ENCODE peak calls at places on chromosomes 6 and 20, in ten cellular contexts. P, T, M, G, I, Z, R, U, E and D are unnamed samples. For H3K4me1, the result is how much of the 10 kb centered on the place peaks cover.

GRCh38 chr20:651713-652610 is 1.0 kb downstream of the SRXN1 start:
- DNase-seq in T (no peak), R (no peak), E (peak), M (no peak), U (no peak), Z (no peak), P (no peak), G (no peak), I (no peak), D (no peak)

GRCh38 chr6:84016029-84016428 is 17.5 kb upstream of the MRAP2 start:
- DNase-seq in P (no peak), I (no peak), G (no peak), Z (no peak), T (no peak), U (no peak), E (no peak), M (no peak), R (no peak), D (no peak)

GRCh38 chr20:58845706-58846105 is 5.0 kb downstream of the GNAS-AS1 start:
- DNase-seq in Z (no peak), T (no peak), M (no peak), G (no peak), E (no peak), I (no peak), U (no peak), R (no peak), P (no peak), D (no peak)

GRCh38 chr20:45538209-45538798 is 978 bp downstream of the WFDC6 start:
- DNase-seq in I (no peak), P (peak), M (no peak), U (no peak), E (no peak), R (no peak), Z (no peak), T (no peak), G (no peak), D (peak)

GRCh38 chr6:44386929-44387345 is 569 bp upstream of the CDC5L start:
- DNase-seq in U (no peak), R (peak), M (no peak), T (no peak), I (peak), Z (peak), E (no peak), G (no peak), P (peak), D (peak)

GRCh38 chr6:148316308-148316707 is 26.3 kb upstream of the SASH1 start:
- DNase-seq in I (no peak), M (no peak), R (no peak), Z (no peak), E (no peak), U (no peak), P (no peak), T (no peak), G (peak), D (no peak)

GRCh38 chr20:50120935-50121693 is 8.2 kb upstream of the UBE2V1 start:
- DNase-seq in U (peak), M (no peak), P (no peak), T (no peak), Z (peak), I (peak), E (peak), R (peak), G (peak), D (peak)

GRCh38 chr6:25883991-25884390 is 9.9 kb upstream of the SLC17A3 start:
- DNase-seq in T (no peak), M (no peak), E (no peak), G (no peak), I (no peak), P (peak), R (peak), U (no peak), Z (peak), D (peak)

GRCh38 chr6:122126894-122127293 is 272.6 kb upstream of the HSF2 start:
- DNase-seq in G (no peak), P (no peak), M (no peak), I (no peak), E (no peak), R (no peak), T (no peak), Z (no peak), U (no peak), D (no peak)

GRCh38 chr6:79630400-79630882 is 688 bp upstream of the SH3BGRL2 start:
- DNase-seq in E (no peak), T (no peak), G (no peak), U (no peak), M (no peak), Z (no peak), P (no peak), I (no peak), R (no peak), D (no peak)

GRCh38 chr6:50822078-50822476 is 3.4 kb downstream of the TFAP2B start:
- DNase-seq in I (no peak), Z (no peak), G (no peak), R (no peak), P (peak), T (no peak), E (no peak), M (no peak), U (no peak), D (peak)

GRCh38 chr6:21188505-21189223 is 404.9 kb upstream of the SOX4 start:
- DNase-seq in G (peak), U (no peak), R (no peak), M (no peak), E (peak), I (no peak), Z (no peak), T (no peak), P (peak), D (peak)

GRCh38 chr6:169783971-169784930 is 32.8 kb downstream of the ERMARD start:
- DNase-seq in T (peak), E (no peak), G (no peak), R (no peak), I (no peak), Z (no peak), U (no peak), P (no peak), M (no peak), D (no peak)

GRCh38 chr20:53678315-53678989 is 84.8 kb upstream of the ZNF217 start:
- DNase-seq in I (no peak), U (no peak), G (no peak), Z (no peak), M (no peak), E (no peak), T (no peak), P (no peak), R (peak), D (no peak)
- H3K4me1 ChIP-seq in I (under half), U (under half), G (under half), Z (under half), M (under half), E (under half), T (under half), P (under half), R (under half), D (under half)

GRCh38 chr20:62222266-62222850 is 2.3 kb upstream of the HRH3 start:
- DNase-seq in I (no peak), G (no peak), M (no peak), E (no peak), R (no peak), U (no peak), Z (no peak), P (no peak), T (no peak), D (no peak)

GRCh38 chr20:62223571-62223970 is 3.5 kb upstream of the HRH3 start:
- DNase-seq in Z (no peak), U (no peak), I (no peak), M (no peak), P (no peak), G (no peak), E (no peak), T (no peak), R (no peak), D (no peak)

GRCh38 chr20:62224113-62224855 is 4.2 kb upstream of the HRH3 start:
- DNase-seq in G (no peak), P (no peak), M (no peak), E (no peak), U (no peak), T (no peak), R (no peak), I (no peak), Z (no peak), D (no peak)

GRCh38 chr20:62225026-62225425 is 4.9 kb upstream of the HRH3 start:
- DNase-seq in T (no peak), I (no peak), P (no peak), Z (no peak), M (no peak), U (no peak), E (no peak), G (no peak), R (no peak), D (no peak)

DNA sequence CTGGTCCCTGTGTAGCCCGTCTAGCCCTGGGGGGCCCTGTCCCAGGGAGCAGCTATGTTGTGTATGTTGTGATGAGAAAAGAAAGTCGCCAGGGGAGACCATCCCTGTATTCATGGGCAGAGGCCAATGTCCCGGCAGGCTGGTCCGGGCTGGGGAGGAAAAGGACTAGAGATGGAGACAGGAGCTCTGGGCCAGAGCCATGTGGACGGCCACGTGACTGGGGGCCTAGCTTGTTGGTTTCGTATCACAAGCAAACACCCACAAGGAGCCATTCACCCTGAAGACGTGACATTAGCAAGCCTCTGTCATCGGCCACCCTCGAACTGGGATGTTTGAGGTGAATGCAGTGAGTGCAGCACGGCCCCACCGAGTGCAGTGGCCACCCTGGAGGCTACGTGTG is 2.9 kb upstream of the HRH3 start:
- DNase-seq in U (no peak), M (no peak), T (no peak), P (no peak), G (no peak), Z (no peak), E (no peak), I (no peak), R (no peak), D (no peak)
- H3K4me1 ChIP-seq in U (under half), M (under half), T (under half), P (under half), G (under half), Z (under half), E (under half), I (under half), R (under half), D (under half)

GRCh38 chr6:7215798-7216231 is 97.2 kb downstream of the SSR1 start:
- DNase-seq in P (no peak), I (no peak), E (no peak), R (no peak), G (no peak), T (no peak), Z (no peak), U (no peak), M (no peak), D (no peak)
- H3K4me1 ChIP-seq in P (under half), I (under half), E (under half), R (under half), G (under half), T (under half), Z (under half), U (under half), M (under half), D (under half)

GRCh38 chr6:133407320-133408100 is 166.4 kb downstream of the EYA4 start:
- DNase-seq in Z (no peak), E (no peak), T (no peak), R (no peak), M (no peak), I (no peak), P (no peak), G (no peak), U (no peak), D (no peak)

GRCh38 chr6:133411757-133412156 is 170.6 kb downstream of the EYA4 start:
- DNase-seq in M (no peak), G (no peak), E (no peak), T (no peak), P (no peak), Z (no peak), I (no peak), U (no peak), R (no peak), D (no peak)

GRCh38 chr6:133410628-133411027 is 169.5 kb downstream of the EYA4 start:
- DNase-seq in E (no peak), M (no peak), T (no peak), P (no peak), U (no peak), R (no peak), Z (peak), I (no peak), G (no peak), D (no peak)

GRCh38 chr6:133404728-133405127 is 163.6 kb downstream of the EYA4 start:
- DNase-seq in R (no peak), T (no peak), P (no peak), Z (no peak), I (no peak), U (no peak), E (no peak), G (no peak), M (no peak), D (no peak)

DNA sequence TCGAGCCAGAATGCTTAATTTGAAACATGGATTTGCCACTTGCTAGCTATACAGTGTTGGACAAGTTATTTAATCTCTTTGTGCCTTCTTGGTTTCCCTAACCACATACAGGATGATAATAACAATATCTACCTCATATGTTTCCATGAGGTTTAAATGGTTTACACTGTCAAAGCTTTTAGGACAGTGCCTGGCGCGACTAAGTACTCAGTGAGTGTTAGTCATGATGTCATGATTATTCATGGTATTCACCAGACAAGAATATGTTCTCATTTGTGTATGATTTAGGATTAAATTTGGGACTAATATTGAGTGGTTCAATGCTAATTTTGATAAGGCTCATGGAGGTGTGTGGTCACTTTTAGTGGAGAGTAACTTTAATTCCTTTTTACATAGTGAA is 167.4 kb downstream of the EYA4 start:
- DNase-seq in G (no peak), R (peak), M (no peak), Z (no peak), U (no peak), E (no peak), I (no peak), P (no peak), T (no peak), D (no peak)
- H3K4me1 ChIP-seq in G (under half), R (under half), M (under half), Z (under half), U (under half), E (under half), I (under half), P (under half), T (under half), D (under half)

GRCh38 chr20:31680286-31681127 is 42.2 kb downstream of the BCL2L1 start:
- DNase-seq in R (no peak), M (no peak), T (peak), I (no peak), P (no peak), Z (no peak), G (no peak), U (no peak), E (no peak), D (no peak)

GRCh38 chr20:31681128-31681727 is 41.4 kb downstream of the BCL2L1 start:
- DNase-seq in E (no peak), Z (no peak), G (no peak), T (peak), P (no peak), I (no peak), U (no peak), M (no peak), R (no peak), D (no peak)

GRCh38 chr20:31677553-31678260 is 40.0 kb downstream of the COX4I2 start:
- DNase-seq in I (no peak), Z (no peak), P (no peak), E (no peak), U (no peak), M (no peak), T (peak), G (no peak), R (no peak), D (no peak)

GRCh38 chr20:31678389-31679356 is 41.0 kb downstream of the COX4I2 start:
- DNase-seq in G (no peak), R (no peak), P (peak), Z (no peak), U (no peak), E (no peak), T (peak), I (no peak), M (no peak), D (peak)

DNA sequence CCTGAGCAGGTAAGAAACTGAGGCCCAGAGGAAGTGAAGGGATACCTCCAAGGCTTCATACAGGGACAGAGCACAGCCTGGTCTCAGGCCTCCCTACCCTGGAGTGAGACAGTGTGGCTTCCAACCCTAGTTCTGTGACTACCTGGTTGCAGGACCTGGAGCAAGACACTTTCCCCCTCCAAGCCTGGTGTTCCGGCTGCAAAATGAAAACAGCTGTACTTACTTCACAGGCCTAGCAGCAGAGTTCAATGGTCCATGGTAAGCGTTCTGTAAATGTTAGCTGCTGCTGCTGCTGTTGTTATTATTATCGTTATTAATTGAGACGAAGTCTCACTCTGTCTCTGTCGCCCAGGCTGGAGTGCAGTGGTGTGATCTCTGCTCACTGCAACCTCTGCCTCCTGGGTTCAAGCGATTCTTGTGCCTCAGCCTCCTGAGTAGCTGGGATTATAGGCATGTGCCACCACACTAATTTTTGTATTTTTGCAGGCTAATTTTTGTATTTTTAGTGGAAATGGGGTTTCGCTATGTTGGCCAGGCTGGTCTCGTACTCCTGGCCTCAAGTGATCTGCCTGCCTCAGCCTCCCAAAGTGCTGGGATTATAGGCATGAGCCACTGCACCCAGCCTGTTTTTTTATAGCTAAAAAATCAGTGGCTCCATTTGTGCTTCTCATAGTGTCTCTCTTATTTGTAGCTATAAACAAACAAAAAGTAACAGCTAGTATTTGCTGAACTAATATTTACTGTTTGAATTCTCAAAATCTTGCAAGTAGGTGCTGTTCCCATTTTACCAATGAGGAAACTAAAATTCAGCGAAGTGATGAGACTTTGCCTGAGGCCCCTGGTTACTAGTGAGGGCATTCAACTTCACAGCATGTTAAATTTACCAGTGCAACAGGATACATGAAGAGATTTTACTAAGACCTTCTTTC is 41.9 kb downstream of the COX4I2 start:
- DNase-seq in U (no peak), P (no peak), M (no peak), E (no peak), G (peak), T (peak), R (no peak), I (no peak), Z (no peak), D (no peak)
- H3K4me1 ChIP-seq in U (half or more), P (half or more), M (half or more), E (half or more), G (under half), T (under half), R (under half), I (half or more), Z (half or more), D (under half)

DNA sequence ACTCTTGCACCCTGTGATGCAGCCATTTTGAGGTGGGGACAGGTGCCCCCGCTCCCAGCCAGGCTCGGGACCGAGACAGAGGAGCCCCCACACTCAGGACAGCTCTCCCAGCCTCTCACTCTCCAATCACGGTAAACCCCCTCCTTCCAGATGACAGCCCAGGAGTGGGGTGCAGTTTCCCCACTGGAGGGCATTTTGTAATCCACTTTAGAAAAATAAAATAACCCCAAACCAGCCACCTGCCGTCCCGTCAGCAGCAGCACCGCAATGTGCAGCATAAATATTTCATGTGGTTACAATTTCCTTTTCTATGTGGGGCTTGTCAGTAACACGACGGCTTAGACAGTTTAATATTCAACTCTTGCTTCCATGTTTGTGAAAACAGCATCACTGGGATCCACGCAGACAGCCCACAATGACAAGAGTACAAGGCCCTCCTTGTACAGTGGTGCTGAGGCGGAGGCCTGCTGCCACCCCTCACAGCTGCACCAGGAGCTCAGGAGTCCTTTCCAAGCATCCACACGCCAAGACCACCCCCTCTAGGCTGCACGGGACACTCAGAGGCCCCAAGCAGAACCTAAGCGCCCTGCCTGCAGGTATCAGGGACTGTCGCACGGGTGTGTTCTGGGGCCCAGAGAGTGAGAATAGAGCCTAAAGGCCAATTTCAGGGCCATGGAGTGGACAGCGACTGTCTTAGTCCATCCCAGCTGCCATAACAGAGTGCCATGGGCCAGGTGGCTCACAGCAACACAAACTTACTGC is 116.7 kb downstream of the JPH2 start:
- DNase-seq in R (no peak), U (peak), M (no peak), Z (no peak), E (peak), T (no peak), P (no peak), G (no peak), I (peak), D (no peak)
- H3K4me1 ChIP-seq in R (under half), U (half or more), M (under half), Z (under half), E (under half), T (under half), P (under half), G (under half), I (half or more), D (under half)

DNA sequence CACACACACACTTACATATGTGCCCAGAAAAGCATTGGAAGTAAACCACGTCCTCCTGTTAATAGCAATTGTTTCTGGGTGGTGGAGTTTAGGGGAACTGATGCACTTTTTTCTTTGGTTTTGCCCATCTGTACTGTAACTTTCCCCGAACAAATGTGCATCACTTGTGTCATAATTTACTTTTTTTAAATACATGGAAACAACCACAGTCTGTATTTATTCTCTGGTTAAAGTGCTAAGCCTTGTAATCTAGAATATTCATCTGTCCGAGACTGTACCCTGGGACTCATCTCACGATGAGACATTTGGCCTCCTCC is 61.5 kb upstream of the CD93 start:
- DNase-seq in M (no peak), I (no peak), P (no peak), E (no peak), Z (no peak), U (no peak), G (no peak), R (no peak), T (no peak), D (no peak)
- H3K4me1 ChIP-seq in M (half or more), I (under half), P (under half), E (under half), Z (under half), U (under half), G (under half), R (under half), T (under half), D (under half)

GRCh38 chr6:56732517-56732916 is 89.8 kb upstream of the DST start:
- DNase-seq in I (no peak), E (no peak), U (no peak), T (no peak), M (no peak), P (no peak), G (no peak), Z (no peak), R (no peak), D (no peak)
- H3K4me1 ChIP-seq in I (under half), E (under half), U (under half), T (under half), M (under half), P (under half), G (under half), Z (half or more), R (under half), D (under half)